ENCODE peak calls at places on chromosome 22, in six cellular contexts. E is foreskin fibroblast, J is ovary, B is kidney epithelial cell, N is epithelial cell of esophagus, T is neural progenitor cell. P is an unnamed sample.

GRCh38 chr22:45483918-45484499 is 18.7 kb upstream of the FBLN1 start:
- DNase-seq in E (no peak), J (peak; percentile 11), B (no peak), N (no peak), T (no peak), P (no peak)

GRCh38 chr22:32482708-32483107 is 8.1 kb downstream of the FBXO7 start:
- DNase-seq in E (no peak), J (no peak), B (no peak), N (peak; percentile 67), T (no peak), P (no peak)

GRCh38 chr22:20750461-20751184 is 23.3 kb upstream of the SERPIND1 start:
- DNase-seq in E (peak; percentile 73), J (peak; percentile 45), B (peak; percentile 64), N (peak; percentile 90), T (no peak), P (peak; percentile 67)

GRCh38 chr22:20566420-20567260 is 59.2 kb downstream of the MED15 start:
- DNase-seq in E (peak; percentile 92), J (peak; percentile 73), B (no peak), N (peak; percentile 83), T (no peak), P (peak; percentile 74)

GRCh38 chr22:24580276-24580675 is 12.6 kb downstream of the LRRC75B start:
- DNase-seq in E (peak; percentile 73), J (no peak), B (no peak), N (peak; percentile 92), T (no peak), P (peak; percentile 66)

GRCh38 chr22:20744456-20744855 is 29.5 kb upstream of the SERPIND1 start:
- DNase-seq in E (no peak), J (no peak), B (no peak), N (no peak), T (no peak), P (no peak)

GRCh38 chr22:39514373-39514973 is 5.9 kb upstream of the ATF4 start:
- DNase-seq in E (no peak), J (peak; percentile 73), B (no peak), N (peak; percentile 52), T (peak; percentile 62), P (no peak)

GRCh38 chr22:24325105-24325757 is 54.6 kb downstream of the SPECC1L start:
- DNase-seq in E (peak; percentile 76), J (no peak), B (peak; percentile 59), N (peak; percentile 63), T (peak; percentile 48), P (peak; percentile 96)

GRCh38 chr22:30826670-30827355 is 132.1 kb downstream of the OSBP2 start:
- DNase-seq in E (no peak), J (no peak), B (no peak), N (no peak), T (no peak), P (no peak)

GRCh38 chr22:28373841-28374240 is 305.8 kb downstream of the TTC28 start:
- DNase-seq in E (no peak), J (no peak), B (no peak), N (no peak), T (no peak), P (no peak)

GRCh38 chr22:24051568-24051967 is 40.5 kb downstream of the CABIN1 start:
- DNase-seq in E (no peak), J (no peak), B (no peak), N (no peak), T (no peak), P (no peak)

GRCh38 chr22:24421428-24421931 is 5.9 kb upstream of the ADORA2A start:
- DNase-seq in E (no peak), J (no peak), B (no peak), N (no peak), T (peak; percentile 60), P (no peak)

GRCh38 chr22:40323681-40324083 is 22.6 kb upstream of the ADSL start:
- DNase-seq in E (no peak), J (no peak), B (no peak), N (no peak), T (no peak), P (no peak)

GRCh38 chr22:48517039-48518030 is 1310.3 kb downstream of the BRD1 start:
- DNase-seq in E (no peak), J (no peak), B (no peak), N (no peak), T (peak; percentile 38), P (no peak)

GRCh38 chr22:27461470-27461869 is 340.1 kb downstream of the MN1 start:
- DNase-seq in E (peak; percentile 94), J (no peak), B (peak; percentile 91), N (peak; percentile 89), T (peak; percentile 90), P (peak; percentile 50)

GRCh38 chr22:48503876-48504275 is 1323.8 kb downstream of the BRD1 start:
- DNase-seq in E (no peak), J (no peak), B (no peak), N (no peak), T (no peak), P (no peak)

GRCh38 chr22:26589845-26590524 is at the start of gene TPST2:
- DNase-seq in E (peak; percentile 72), J (peak; percentile 88), B (no peak), N (peak; percentile 80), T (peak; percentile 89), P (no peak)

GRCh38 chr22:35620624-35621245 is 3.6 kb upstream of the MB start:
- DNase-seq in E (no peak), J (no peak), B (no peak), N (no peak), T (peak; percentile 41), P (no peak)

GRCh38 chr22:27387561-27387960 is 414.0 kb downstream of the MN1 start:
- DNase-seq in E (no peak), J (no peak), B (no peak), N (peak; percentile 53), T (no peak), P (no peak)

GRCh38 chr22:49103314-49104052 is 724.2 kb downstream of the BRD1 start:
- DNase-seq in E (no peak), J (peak; percentile 4), B (no peak), N (no peak), T (peak; percentile 37), P (no peak)

GRCh38 chr22:28438183-28438778 is 241.4 kb downstream of the TTC28 start:
- DNase-seq in E (no peak), J (no peak), B (no peak), N (no peak), T (no peak), P (no peak)

GRCh38 chr22:27576413-27576812 is 225.1 kb downstream of the MN1 start:
- DNase-seq in E (no peak), J (no peak), B (no peak), N (peak; percentile 66), T (no peak), P (no peak)

GRCh38 chr22:48373626-48374173 is 1454.0 kb downstream of the BRD1 start:
- DNase-seq in E (no peak), J (no peak), B (no peak), N (no peak), T (no peak), P (no peak)

GRCh38 chr22:48702573-48703264 is 1125.0 kb downstream of the BRD1 start:
- DNase-seq in E (no peak), J (no peak), B (no peak), N (no peak), T (peak; percentile 28), P (no peak)

GRCh38 chr22:48851933-48852549 is 975.6 kb downstream of the BRD1 start:
- DNase-seq in E (no peak), J (no peak), B (no peak), N (no peak), T (no peak), P (no peak)

GRCh38 chr22:30876925-30877553 is 91.5 kb downstream of the MORC2 start:
- DNase-seq in E (peak; percentile 39), J (peak; percentile 68), B (no peak), N (no peak), T (no peak), P (no peak)

GRCh38 chr22:29700206-29700948 is 19.4 kb upstream of the CABP7 start:
- DNase-seq in E (no peak), J (no peak), B (no peak), N (no peak), T (no peak), P (no peak)

GRCh38 chr22:29702931-29703594 is 16.7 kb upstream of the CABP7 start:
- DNase-seq in E (no peak), J (no peak), B (no peak), N (no peak), T (peak; percentile 45), P (no peak)

GRCh38 chr22:29700949-29701927 is 18.6 kb upstream of the CABP7 start:
- DNase-seq in E (no peak), J (no peak), B (peak; percentile 31), N (peak; percentile 42), T (peak; percentile 77), P (no peak)

GRCh38 chr22:29703595-29704195 is 16.1 kb upstream of the CABP7 start:
- DNase-seq in E (no peak), J (no peak), B (no peak), N (no peak), T (no peak), P (no peak)

DNA sequence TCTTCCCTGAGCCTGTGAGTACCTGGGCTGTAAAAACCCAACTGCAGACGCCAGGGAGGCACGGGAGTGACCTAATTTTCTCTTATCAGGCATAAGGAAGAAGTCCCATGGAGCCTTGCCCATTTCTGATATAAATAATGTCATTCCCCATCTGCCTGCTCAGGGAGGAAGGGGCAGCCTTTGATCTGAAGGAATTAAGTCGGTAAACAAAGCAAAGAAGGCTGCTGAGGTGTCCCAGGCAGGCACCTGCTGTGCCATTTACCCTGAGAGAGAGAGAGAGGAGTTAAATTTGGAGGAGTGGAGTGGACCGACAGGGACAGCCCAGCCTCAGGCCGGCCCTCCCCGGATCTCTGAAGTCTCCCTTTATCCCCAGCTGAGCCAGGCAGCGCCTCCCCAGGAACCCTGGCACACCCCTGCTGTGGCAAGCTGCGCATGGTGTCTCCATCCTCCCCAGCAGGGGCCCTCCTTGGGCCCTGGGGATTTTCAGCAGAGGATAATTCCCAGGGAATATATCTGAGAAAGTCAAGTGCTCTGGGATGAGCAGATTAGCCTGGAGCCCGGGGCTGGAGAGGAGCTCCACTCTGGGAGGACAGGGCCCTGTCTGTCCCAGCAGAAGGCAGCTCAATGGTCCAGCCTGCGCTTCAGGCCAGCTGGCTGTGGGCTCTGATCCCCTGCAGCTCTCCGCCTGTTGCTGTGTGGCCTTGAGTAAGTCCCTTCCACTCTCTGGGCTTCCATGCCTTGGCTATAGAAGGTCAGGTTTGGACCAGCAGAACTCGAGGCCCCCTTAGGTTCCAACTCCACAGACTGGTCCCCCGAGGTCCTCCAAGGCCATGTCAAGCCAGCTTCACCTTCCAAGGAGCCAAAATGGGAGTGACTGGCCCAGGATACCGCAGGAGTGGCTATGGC is 17.5 kb upstream of the CABP7 start:
- DNase-seq in E (no peak), J (no peak), B (no peak), N (no peak), T (peak; percentile 58), P (no peak)
- TF ChIP-seq CTCF in E (no peak), J (no peak), B (peak; percentile 16), N (no peak), T (no peak), P (peak; percentile 25)

GRCh38 chr22:42026705-42027104 is 28.1 kb downstream of the WBP2NL start:
- DNase-seq in E (no peak), J (no peak), B (no peak), N (no peak), T (no peak), P (no peak)
- H3K4me3 ChIP-seq in E (no peak overlapping the region), J (no peak overlapping the region), B (no peak overlapping the region), N (no peak overlapping the region), T (no peak overlapping the region), P (no peak overlapping the region)

GRCh38 chr22:50190182-50190951 is 4.7 kb downstream of the TRABD start:
- DNase-seq in E (peak; percentile 38), J (peak; percentile 79), B (no peak), N (peak; percentile 81), T (peak; percentile 68), P (no peak)
- TF ChIP-seq CTCF in E (peak; percentile 31), J (no peak), B (peak; percentile 51), N (peak; percentile 41), T (peak; percentile 44), P (peak; percentile 21)

GRCh38 chr22:47337161-47337621 is 574.7 kb downstream of the TBC1D22A start:
- DNase-seq in E (peak; percentile 93), J (peak; percentile 49), B (peak; percentile 21), N (peak; percentile 4), T (no peak), P (peak; percentile 56)
- H3K4me3 ChIP-seq in E (no peak overlapping the region), J (no peak overlapping the region), B (no peak overlapping the region), N (no peak overlapping the region), T (no peak overlapping the region), P (no peak overlapping the region)

P was measured in AG09309.